ENCODE peak calls at places on chromosome 4, in six cellular contexts. One of them, this sample, is unnamed.

GRCh38 chr4:53189011-53189410 is 176.8 kb downstream of the SCFD2 start:
- DNase-seq in prostate gland: no peak
- DNase-seq in IMR-90: peak
- DNase-seq in ascending aorta: no peak
- DNase-seq in tibial artery: no peak
- DNase-seq in thyroid gland: no peak
- DNase-seq in this sample: no peak

GRCh38 chr4:17272154-17272553 is 239.7 kb downstream of the QDPR start:
- DNase-seq in prostate gland: no peak
- DNase-seq in IMR-90: peak
- DNase-seq in ascending aorta: no peak
- DNase-seq in tibial artery: no peak
- DNase-seq in thyroid gland: no peak
- DNase-seq in this sample: no peak

GRCh38 chr4:140242357-140243284 is 88.6 kb upstream of the MAML3 start:
- DNase-seq in prostate gland: no peak
- DNase-seq in IMR-90: no peak
- DNase-seq in ascending aorta: no peak
- DNase-seq in tibial artery: no peak
- DNase-seq in thyroid gland: no peak
- DNase-seq in this sample: no peak

GRCh38 chr4:100605144-100605543 is 87.3 kb upstream of the EMCN start:
- DNase-seq in prostate gland: no peak
- DNase-seq in IMR-90: no peak
- DNase-seq in ascending aorta: no peak
- DNase-seq in tibial artery: no peak
- DNase-seq in thyroid gland: no peak
- DNase-seq in this sample: no peak

GRCh38 chr4:172390341-172390740 is 577.1 kb downstream of the GALNTL6 start:
- DNase-seq in prostate gland: no peak
- DNase-seq in IMR-90: no peak
- DNase-seq in ascending aorta: no peak
- DNase-seq in tibial artery: no peak
- DNase-seq in thyroid gland: no peak
- DNase-seq in this sample: no peak

GRCh38 chr4:25051534-25051933 is 20.8 kb upstream of the LGI2 start:
- DNase-seq in prostate gland: no peak
- DNase-seq in IMR-90: no peak
- DNase-seq in ascending aorta: no peak
- DNase-seq in tibial artery: no peak
- DNase-seq in thyroid gland: no peak
- DNase-seq in this sample: no peak

GRCh38 chr4:11072999-11073398 is 355.7 kb downstream of the HS3ST1 start:
- DNase-seq in prostate gland: no peak
- DNase-seq in IMR-90: no peak
- DNase-seq in ascending aorta: no peak
- DNase-seq in tibial artery: no peak
- DNase-seq in thyroid gland: no peak
- DNase-seq in this sample: no peak

GRCh38 chr4:53790286-53790685 is 199.0 kb upstream of the LNX1 start:
- DNase-seq in prostate gland: no peak
- DNase-seq in IMR-90: no peak
- DNase-seq in ascending aorta: no peak
- DNase-seq in tibial artery: no peak
- DNase-seq in thyroid gland: no peak
- DNase-seq in this sample: no peak

GRCh38 chr4:19729873-19730735 is 521.6 kb upstream of the SLIT2 start:
- DNase-seq in prostate gland: no peak
- DNase-seq in IMR-90: peak
- DNase-seq in ascending aorta: no peak
- DNase-seq in tibial artery: no peak
- DNase-seq in thyroid gland: no peak
- DNase-seq in this sample: no peak

GRCh38 chr4:16124232-16124631 is 40.4 kb upstream of the PROM1 start:
- DNase-seq in prostate gland: no peak
- DNase-seq in IMR-90: no peak
- DNase-seq in ascending aorta: no peak
- DNase-seq in tibial artery: no peak
- DNase-seq in thyroid gland: peak
- DNase-seq in this sample: no peak

GRCh38 chr4:158644755-158645154 is 26.9 kb downstream of the C4orf46 start:
- DNase-seq in prostate gland: no peak
- DNase-seq in IMR-90: no peak
- DNase-seq in ascending aorta: no peak
- DNase-seq in tibial artery: no peak
- DNase-seq in thyroid gland: no peak
- DNase-seq in this sample: no peak

GRCh38 chr4:88963817-88964216 is 93.2 kb downstream of the FAM13A start:
- DNase-seq in prostate gland: no peak
- DNase-seq in IMR-90: peak
- DNase-seq in ascending aorta: no peak
- DNase-seq in tibial artery: no peak
- DNase-seq in thyroid gland: no peak
- DNase-seq in this sample: no peak

GRCh38 chr4:154560824-154561231 is 2.0 kb upstream of the FGB start:
- DNase-seq in prostate gland: no peak
- DNase-seq in IMR-90: peak
- DNase-seq in ascending aorta: no peak
- DNase-seq in tibial artery: no peak
- DNase-seq in thyroid gland: no peak
- DNase-seq in this sample: no peak

GRCh38 chr4:174058846-174059245 is 224.6 kb downstream of the FBXO8 start:
- DNase-seq in prostate gland: no peak
- DNase-seq in IMR-90: no peak
- DNase-seq in ascending aorta: no peak
- DNase-seq in tibial artery: no peak
- DNase-seq in thyroid gland: no peak
- DNase-seq in this sample: no peak

GRCh38 chr4:21097026-21097425 is 396.8 kb downstream of the PACRGL start:
- DNase-seq in prostate gland: no peak
- DNase-seq in IMR-90: no peak
- DNase-seq in ascending aorta: no peak
- DNase-seq in tibial artery: no peak
- DNase-seq in thyroid gland: no peak
- DNase-seq in this sample: no peak

GRCh38 chr4:153731239-153731638 is 28.6 kb downstream of the RNF175 start:
- DNase-seq in prostate gland: no peak
- DNase-seq in IMR-90: peak
- DNase-seq in ascending aorta: no peak
- DNase-seq in tibial artery: no peak
- DNase-seq in thyroid gland: no peak
- DNase-seq in this sample: no peak

GRCh38 chr4:169005453-169006099 is 4.5 kb downstream of the CBR4 start:
- DNase-seq in prostate gland: no peak
- DNase-seq in IMR-90: peak
- DNase-seq in ascending aorta: no peak
- DNase-seq in tibial artery: no peak
- DNase-seq in thyroid gland: no peak
- DNase-seq in this sample: no peak

GRCh38 chr4:55468724-55469123 is 73.0 kb downstream of the TMEM165 start:
- DNase-seq in prostate gland: no peak
- DNase-seq in IMR-90: peak
- DNase-seq in ascending aorta: no peak
- DNase-seq in tibial artery: no peak
- DNase-seq in thyroid gland: no peak
- DNase-seq in this sample: no peak

GRCh38 chr4:25928320-25928955 is 14.4 kb downstream of the SMIM20 start:
- DNase-seq in prostate gland: no peak
- DNase-seq in IMR-90: no peak
- DNase-seq in ascending aorta: no peak
- DNase-seq in tibial artery: no peak
- DNase-seq in thyroid gland: no peak
- DNase-seq in this sample: no peak

GRCh38 chr4:184755278-184755677 is 21.4 kb upstream of the CENPU start:
- DNase-seq in prostate gland: no peak
- DNase-seq in IMR-90: peak
- DNase-seq in ascending aorta: no peak
- DNase-seq in tibial artery: no peak
- DNase-seq in thyroid gland: no peak
- DNase-seq in this sample: peak

GRCh38 chr4:44194365-44194764 is 254.2 kb downstream of the KCTD8 start:
- DNase-seq in prostate gland: no peak
- DNase-seq in IMR-90: no peak
- DNase-seq in ascending aorta: no peak
- DNase-seq in tibial artery: no peak
- DNase-seq in thyroid gland: no peak
- DNase-seq in this sample: no peak

GRCh38 chr4:171644430-171645057 is 168.7 kb upstream of the GALNTL6 start:
- DNase-seq in prostate gland: no peak
- DNase-seq in IMR-90: no peak
- DNase-seq in ascending aorta: no peak
- DNase-seq in tibial artery: no peak
- DNase-seq in thyroid gland: no peak
- DNase-seq in this sample: no peak

GRCh38 chr4:8393593-8394038 is 46.9 kb downstream of the ACOX3 start:
- DNase-seq in prostate gland: peak
- DNase-seq in IMR-90: peak
- DNase-seq in ascending aorta: no peak
- DNase-seq in tibial artery: peak
- DNase-seq in thyroid gland: peak
- DNase-seq in this sample: peak

GRCh38 chr4:8394806-8395205 is 45.7 kb downstream of the ACOX3 start:
- DNase-seq in prostate gland: no peak
- DNase-seq in IMR-90: no peak
- DNase-seq in ascending aorta: no peak
- DNase-seq in tibial artery: no peak
- DNase-seq in thyroid gland: no peak
- DNase-seq in this sample: no peak

GRCh38 chr4:8392591-8393190 is 47.8 kb downstream of the ACOX3 start:
- DNase-seq in prostate gland: no peak
- DNase-seq in IMR-90: peak
- DNase-seq in ascending aorta: no peak
- DNase-seq in tibial artery: no peak
- DNase-seq in thyroid gland: no peak
- DNase-seq in this sample: no peak

GRCh38 chr4:8395504-8395903 is 45.0 kb downstream of the ACOX3 start:
- DNase-seq in prostate gland: no peak
- DNase-seq in IMR-90: no peak
- DNase-seq in ascending aorta: no peak
- DNase-seq in tibial artery: no peak
- DNase-seq in thyroid gland: no peak
- DNase-seq in this sample: no peak

DNA sequence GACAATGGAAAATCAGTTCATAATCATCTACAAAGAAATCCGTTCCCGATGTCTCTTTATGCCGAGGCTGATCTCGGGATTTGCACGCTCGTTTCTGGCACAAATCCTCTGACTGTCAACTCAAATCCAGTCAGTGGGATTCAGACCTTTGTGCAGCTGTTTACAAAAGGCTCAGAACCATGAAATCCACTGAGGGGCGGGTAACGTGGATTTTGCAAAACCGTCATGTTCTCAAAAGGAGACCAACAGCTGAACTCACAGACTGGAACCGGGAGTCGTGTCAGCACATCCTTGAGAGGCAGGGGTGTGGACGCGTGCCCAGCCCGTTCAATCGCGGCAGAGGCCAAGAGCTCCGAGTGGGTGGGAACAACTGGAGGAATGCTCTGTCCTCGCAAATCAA is 46.4 kb downstream of the ACOX3 start:
- DNase-seq in prostate gland: peak
- DNase-seq in IMR-90: peak
- DNase-seq in ascending aorta: no peak
- DNase-seq in tibial artery: peak
- DNase-seq in thyroid gland: peak
- DNase-seq in this sample: peak
- H3K4me3 ChIP-seq in prostate gland: no peak
- H3K4me3 ChIP-seq in IMR-90: no peak
- H3K4me3 ChIP-seq in ascending aorta: no peak
- H3K4me3 ChIP-seq in tibial artery: no peak
- H3K4me3 ChIP-seq in thyroid gland: no peak
- H3K4me3 ChIP-seq in this sample: no peak

GRCh38 chr4:127120706-127121105 is 512.1 kb upstream of the INTU start:
- DNase-seq in prostate gland: no peak
- DNase-seq in IMR-90: no peak
- DNase-seq in ascending aorta: no peak
- DNase-seq in tibial artery: no peak
- DNase-seq in thyroid gland: no peak
- DNase-seq in this sample: no peak

GRCh38 chr4:127126718-127127117 is 506.0 kb upstream of the INTU start:
- DNase-seq in prostate gland: no peak
- DNase-seq in IMR-90: peak
- DNase-seq in ascending aorta: no peak
- DNase-seq in tibial artery: no peak
- DNase-seq in thyroid gland: no peak
- DNase-seq in this sample: no peak

DNA sequence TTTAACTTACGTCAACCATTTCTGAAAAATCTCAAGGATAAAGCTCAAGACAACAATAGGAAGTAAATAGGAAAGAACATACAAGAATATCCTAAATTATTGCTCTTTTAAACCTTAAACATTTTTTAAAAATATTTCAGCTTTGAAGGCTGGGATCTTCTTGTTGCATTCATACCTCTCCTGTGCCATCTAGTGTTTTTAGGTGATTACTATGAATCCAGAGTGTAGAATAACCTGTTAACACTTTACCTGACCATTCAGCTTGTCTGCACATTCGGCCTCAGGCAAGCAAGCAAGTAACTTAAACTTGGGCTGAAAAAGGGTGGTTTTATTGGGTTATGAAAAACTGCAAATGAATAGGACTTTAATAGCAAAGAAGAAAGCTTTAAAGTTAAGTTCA is 507.8 kb upstream of the INTU start:
- DNase-seq in prostate gland: no peak
- DNase-seq in IMR-90: peak
- DNase-seq in ascending aorta: no peak
- DNase-seq in tibial artery: no peak
- DNase-seq in thyroid gland: no peak
- DNase-seq in this sample: no peak
- TF ChIP-seq CTCF in prostate gland: no peak
- TF ChIP-seq CTCF in IMR-90: peak
- TF ChIP-seq CTCF in ascending aorta: no peak
- TF ChIP-seq CTCF in tibial artery: no peak
- TF ChIP-seq CTCF in thyroid gland: peak
- TF ChIP-seq CTCF in this sample: no peak

GRCh38 chr4:93084599-93085305 is 743.8 kb upstream of the ATOH1 start:
- DNase-seq in prostate gland: no peak
- DNase-seq in IMR-90: no peak
- DNase-seq in ascending aorta: no peak
- DNase-seq in tibial artery: no peak
- DNase-seq in thyroid gland: no peak
- DNase-seq in this sample: no peak
- H3K4me3 ChIP-seq in prostate gland: no peak
- H3K4me3 ChIP-seq in IMR-90: no peak
- H3K4me3 ChIP-seq in ascending aorta: no peak
- H3K4me3 ChIP-seq in tibial artery: no peak
- H3K4me3 ChIP-seq in thyroid gland: no peak
- H3K4me3 ChIP-seq in this sample: no peak

DNA sequence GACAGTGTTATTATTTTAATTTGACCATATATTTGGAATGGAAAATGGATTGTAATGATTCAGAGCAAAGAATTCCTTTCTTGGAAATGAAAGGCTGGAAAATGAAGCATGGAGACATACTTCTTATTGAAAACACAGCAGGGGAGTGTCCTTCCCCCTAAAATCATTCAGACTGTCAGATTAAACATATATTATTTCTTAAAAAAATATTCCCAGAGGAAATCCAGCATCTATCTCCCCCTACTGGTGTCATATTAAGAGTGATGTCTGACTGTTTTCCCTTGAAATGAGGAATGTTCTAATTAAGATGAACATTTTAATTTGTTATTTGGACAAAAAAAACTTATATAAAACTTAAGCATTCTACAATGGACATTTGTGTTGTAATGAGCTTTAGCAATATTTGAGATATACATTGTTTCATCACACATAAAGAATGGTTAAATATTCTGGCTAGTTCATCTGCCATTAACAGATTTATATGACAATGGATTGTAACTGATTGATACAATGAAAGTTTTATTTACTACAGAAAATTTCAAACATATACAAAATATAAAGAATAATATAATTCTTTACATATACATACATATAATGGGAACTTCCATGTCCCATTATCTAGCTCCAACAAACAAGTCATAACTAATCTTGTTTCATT is 264.6 kb downstream of the SPRY1 start:
- DNase-seq in prostate gland: no peak
- DNase-seq in IMR-90: peak
- DNase-seq in ascending aorta: no peak
- DNase-seq in tibial artery: no peak
- DNase-seq in thyroid gland: no peak
- DNase-seq in this sample: no peak
- TF ChIP-seq CTCF in prostate gland: peak
- TF ChIP-seq CTCF in IMR-90: peak
- TF ChIP-seq CTCF in ascending aorta: peak
- TF ChIP-seq CTCF in tibial artery: peak
- TF ChIP-seq CTCF in thyroid gland: peak
- TF ChIP-seq CTCF in this sample: peak